ENCODE peak calls at places on chromosome 9, in four cellular contexts. G, S, I and C are unnamed samples.

GRCh38 chr9:122816163-122816867 is 12.1 kb downstream of the PDCL start:
- DNase-seq in I (no peak), S (no peak), G (no peak), C (no peak)

GRCh38 chr9:35923927-35924763 is 14.9 kb downstream of the SPAAR start:
- DNase-seq in S (no peak), I (peak), G (peak), C (no peak)

GRCh38 chr9:114718801-114719221 is 36.8 kb upstream of the TEX48 start:
- DNase-seq in I (peak), G (no peak), S (no peak), C (no peak)

GRCh38 chr9:114081441-114082016 is 3.4 kb upstream of the AMBP start:
- DNase-seq in S (no peak), I (no peak), G (no peak), C (no peak)

GRCh38 chr9:14037331-14037730 is 276.6 kb downstream of the NFIB start:
- DNase-seq in G (no peak), S (no peak), I (no peak), C (no peak)

GRCh38 chr9:121133104-121133816 is 58.5 kb downstream of the CNTRL start:
- DNase-seq in G (no peak), S (no peak), I (peak), C (no peak)

GRCh38 chr9:93450817-93451761 is at the start of gene FAM120A:
- DNase-seq in G (peak), I (peak), S (no peak), C (no peak)

GRCh38 chr9:115231116-115231515 is 113.2 kb upstream of the TNC start:
- DNase-seq in S (no peak), I (no peak), G (no peak), C (no peak)

GRCh38 chr9:2181794-2182193 is 166.6 kb downstream of the SMARCA2 start:
- DNase-seq in S (no peak), I (peak), G (peak), C (no peak)

GRCh38 chr9:36280989-36281388 is 22.7 kb upstream of the GNE start:
- DNase-seq in S (no peak), I (no peak), G (no peak), C (no peak)

GRCh38 chr9:99650187-99650874 is 171.4 kb upstream of the NR4A3 start:
- DNase-seq in I (no peak), G (no peak), S (no peak), C (no peak)

GRCh38 chr9:2591967-2592366 is 29.6 kb upstream of the VLDLR start:
- DNase-seq in I (no peak), G (no peak), S (no peak), C (no peak)

GRCh38 chr9:104997536-104997935 is 69.6 kb upstream of the ABCA1 start:
- DNase-seq in S (no peak), I (no peak), G (no peak), C (no peak)

GRCh38 chr9:106298997-106299396 is 564.0 kb upstream of the ZNF462 start:
- DNase-seq in G (no peak), S (no peak), I (no peak), C (no peak)

GRCh38 chr9:70411141-70411929 is 3.1 kb downstream of the KLF9 start:
- DNase-seq in G (peak), S (no peak), I (peak), C (no peak)

GRCh38 chr9:112886351-112886750 is 4.3 kb downstream of the SLC46A2 start:
- DNase-seq in G (no peak), S (no peak), I (no peak), C (no peak)
- TF ChIP-seq CHD1 in G (no peak), S (no peak), I (no peak), C (no peak)

DNA sequence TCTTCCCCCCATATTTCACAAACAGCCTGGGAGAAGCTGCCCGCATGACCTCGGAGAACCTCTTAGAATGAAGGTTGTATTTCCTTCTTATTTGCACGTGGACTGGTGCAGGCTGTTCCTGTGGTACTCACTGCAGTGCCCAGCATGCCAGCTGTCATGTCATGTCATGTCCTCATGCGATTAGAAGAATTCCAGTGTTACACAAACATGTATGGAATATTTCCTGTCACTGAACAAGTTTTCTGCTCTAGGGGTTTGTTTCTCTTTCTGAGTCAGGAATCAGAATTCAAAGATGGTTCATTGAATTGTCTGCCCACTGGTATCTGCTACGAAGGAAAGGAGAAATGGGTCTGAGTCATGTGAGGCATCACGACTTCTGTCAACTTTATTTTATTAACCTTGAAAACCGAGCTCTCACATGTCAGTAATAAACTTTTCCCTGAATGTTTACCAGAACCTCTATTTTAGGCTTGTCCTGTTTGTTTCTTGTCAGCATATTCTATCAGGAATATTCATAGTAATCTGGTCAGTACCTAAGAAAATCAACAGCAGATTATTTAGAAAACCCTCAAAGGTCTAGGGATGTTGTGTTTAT is 415.6 kb downstream of the GADD45G start:
- DNase-seq in S (no peak), G (no peak), I (no peak), C (no peak)
- H3K27ac ChIP-seq in S (no peak), G (no peak), I (no peak), C (no peak)

DNA sequence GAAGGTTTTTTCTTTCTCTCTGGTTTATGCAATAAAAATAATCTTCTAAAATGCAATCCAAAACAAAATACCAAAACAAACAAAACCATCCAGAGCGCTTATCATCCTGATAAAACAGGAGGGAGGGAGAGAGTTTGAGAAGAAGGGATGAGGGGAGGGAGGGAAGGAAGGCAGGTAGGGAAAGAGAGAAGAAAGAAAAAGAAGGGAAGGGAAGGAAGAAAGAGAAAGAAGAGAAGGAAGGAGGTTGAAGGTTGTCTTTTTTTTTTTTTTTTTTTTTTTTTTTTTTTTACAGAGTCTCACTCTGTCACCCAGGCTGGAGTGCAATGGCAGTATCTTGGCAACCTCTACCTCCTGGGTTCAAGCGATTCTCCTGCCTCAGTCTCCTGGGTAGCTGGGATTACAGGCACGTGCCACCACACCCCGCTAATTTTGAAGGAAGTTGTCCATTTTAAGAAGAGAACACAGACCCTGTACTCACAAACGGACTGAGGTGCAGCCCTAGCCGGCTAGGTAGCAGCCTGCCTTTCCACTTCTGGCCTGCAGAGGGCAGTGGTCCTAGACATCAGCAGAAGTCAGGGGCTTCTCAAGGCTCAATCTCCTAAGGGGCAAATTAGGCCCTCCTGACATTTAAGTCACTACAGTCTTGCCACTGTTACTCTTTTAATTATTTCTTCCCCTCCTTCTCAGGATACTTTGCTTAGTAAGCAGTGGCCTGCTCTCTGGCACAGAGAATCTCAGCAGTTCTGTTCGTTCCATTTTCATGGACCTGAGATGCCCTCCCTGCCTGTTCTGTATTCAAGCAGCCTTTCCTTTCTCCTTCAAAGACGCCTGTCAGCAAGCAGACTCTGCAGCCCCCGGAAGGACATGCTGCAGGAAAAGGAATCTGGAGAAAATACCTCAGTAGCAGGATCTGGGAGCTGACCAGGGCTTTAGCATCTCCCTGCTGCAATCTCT is 76.4 kb downstream of the EPB41L4B start:
- DNase-seq in G (peak), S (peak), I (peak), C (peak)
- TF ChIP-seq CHD1 in G (no peak), S (no peak), I (no peak), C (no peak)

DNA sequence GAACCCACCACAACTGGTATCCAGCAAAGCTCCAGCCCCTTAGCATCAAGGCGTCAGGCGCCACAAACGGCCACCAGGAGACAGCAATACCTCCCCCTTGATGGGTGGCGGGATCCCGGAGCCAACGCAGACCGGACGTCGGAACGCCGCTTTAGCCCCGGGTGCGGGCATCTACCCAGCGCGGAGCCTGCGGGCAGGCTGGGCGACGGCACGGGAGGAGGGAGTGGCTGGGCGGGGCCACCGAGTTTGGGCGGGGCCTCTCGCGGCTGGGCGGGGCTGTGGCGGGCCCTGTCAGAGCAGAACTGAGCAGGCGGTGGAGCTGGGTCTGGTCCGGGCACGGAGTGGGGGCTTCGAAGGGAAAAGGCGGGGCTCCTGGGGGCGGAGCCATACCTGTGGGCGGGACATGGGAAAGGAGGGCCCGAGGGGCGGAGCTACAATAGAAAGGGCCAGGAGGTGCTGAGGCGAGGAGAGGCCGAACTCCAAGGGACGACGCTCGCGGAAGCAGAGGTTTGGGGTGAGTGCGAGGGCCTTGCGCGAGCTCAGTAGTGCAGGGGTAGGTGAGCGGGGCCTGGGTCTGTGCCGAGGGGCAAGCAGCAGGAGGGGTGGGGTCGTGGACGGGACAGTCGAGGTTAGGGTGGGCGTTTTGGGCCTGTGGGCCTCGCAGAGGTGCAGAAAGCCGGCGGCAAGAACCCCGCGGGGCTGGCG is 40.2 kb upstream of the GARNL3 start:
- DNase-seq in G (peak), I (peak), S (peak), C (peak)
- H3K27ac ChIP-seq in G (peak), I (peak), S (peak), C (peak)